ENCODE peak calls at places on chromosome 18, in ten cellular contexts. One of them, this sample, is unnamed.

GRCh38 chr18:22489694-22490093 is 72.0 kb upstream of the CTAGE1 start:
- DNase-seq in lower lobe of right lung: no peak
- DNase-seq in Calu3: no peak
- DNase-seq in COR-L47: no peak
- DNase-seq in GM12864: no peak
- DNase-seq in NCI-H1105: no peak
- DNase-seq in SHP77 treated with DMSO at 0.1 percent for 48 hours: no peak
- DNase-seq in A549: no peak
- DNase-seq in NCI-H460: no peak
- DNase-seq in H7: no peak
- DNase-seq in this sample: no peak

GRCh38 chr18:36692331-36692730 is 136.5 kb downstream of the TPGS2 start:
- DNase-seq in lower lobe of right lung: no peak
- DNase-seq in Calu3: no peak
- DNase-seq in COR-L47: no peak
- DNase-seq in GM12864: no peak
- DNase-seq in NCI-H1105: no peak
- DNase-seq in SHP77 treated with DMSO at 0.1 percent for 48 hours: no peak
- DNase-seq in A549: no peak
- DNase-seq in NCI-H460: no peak
- DNase-seq in H7: no peak
- DNase-seq in this sample: no peak

GRCh38 chr18:39037925-39038324 is 1472.3 kb upstream of the CELF4 start:
- DNase-seq in lower lobe of right lung: no peak
- DNase-seq in Calu3: no peak
- DNase-seq in COR-L47: peak
- DNase-seq in GM12864: no peak
- DNase-seq in NCI-H1105: peak
- DNase-seq in SHP77 treated with DMSO at 0.1 percent for 48 hours: peak
- DNase-seq in A549: no peak
- DNase-seq in NCI-H460: no peak
- DNase-seq in H7: no peak
- DNase-seq in this sample: no peak

GRCh38 chr18:36672437-36673344 is 156.1 kb downstream of the TPGS2 start:
- DNase-seq in lower lobe of right lung: peak
- DNase-seq in Calu3: peak
- DNase-seq in COR-L47: peak
- DNase-seq in GM12864: no peak
- DNase-seq in NCI-H1105: peak
- DNase-seq in SHP77 treated with DMSO at 0.1 percent for 48 hours: peak
- DNase-seq in A549: no peak
- DNase-seq in NCI-H460: peak
- DNase-seq in H7: no peak
- DNase-seq in this sample: no peak

GRCh38 chr18:27276479-27276878 is 91.4 kb upstream of the CHST9 start:
- DNase-seq in lower lobe of right lung: no peak
- DNase-seq in Calu3: no peak
- DNase-seq in COR-L47: no peak
- DNase-seq in GM12864: no peak
- DNase-seq in NCI-H1105: no peak
- DNase-seq in SHP77 treated with DMSO at 0.1 percent for 48 hours: no peak
- DNase-seq in A549: no peak
- DNase-seq in NCI-H460: no peak
- DNase-seq in H7: no peak
- DNase-seq in this sample: no peak

GRCh38 chr18:59927246-59927825 is 27.5 kb downstream of the PMAIP1 start:
- DNase-seq in lower lobe of right lung: no peak
- DNase-seq in Calu3: peak
- DNase-seq in COR-L47: no peak
- DNase-seq in GM12864: peak
- DNase-seq in NCI-H1105: no peak
- DNase-seq in SHP77 treated with DMSO at 0.1 percent for 48 hours: no peak
- DNase-seq in A549: no peak
- DNase-seq in NCI-H460: no peak
- DNase-seq in H7: no peak
- DNase-seq in this sample: no peak

GRCh38 chr18:14089176-14089575 is 43.1 kb downstream of the ZNF519 start:
- DNase-seq in lower lobe of right lung: no peak
- DNase-seq in Calu3: no peak
- DNase-seq in COR-L47: no peak
- DNase-seq in GM12864: no peak
- DNase-seq in NCI-H1105: no peak
- DNase-seq in SHP77 treated with DMSO at 0.1 percent for 48 hours: no peak
- DNase-seq in A549: no peak
- DNase-seq in NCI-H460: no peak
- DNase-seq in H7: no peak
- DNase-seq in this sample: no peak

GRCh38 chr18:27185025-27185763 is at the start of gene CHST9:
- DNase-seq in lower lobe of right lung: peak
- DNase-seq in Calu3: peak
- DNase-seq in COR-L47: peak
- DNase-seq in GM12864: no peak
- DNase-seq in NCI-H1105: peak
- DNase-seq in SHP77 treated with DMSO at 0.1 percent for 48 hours: no peak
- DNase-seq in A549: no peak
- DNase-seq in NCI-H460: no peak
- DNase-seq in H7: peak
- DNase-seq in this sample: no peak

GRCh38 chr18:62332964-62333695 is 8.0 kb downstream of the TNFRSF11A start:
- DNase-seq in lower lobe of right lung: no peak
- DNase-seq in Calu3: no peak
- DNase-seq in COR-L47: no peak
- DNase-seq in GM12864: no peak
- DNase-seq in NCI-H1105: no peak
- DNase-seq in SHP77 treated with DMSO at 0.1 percent for 48 hours: no peak
- DNase-seq in A549: no peak
- DNase-seq in NCI-H460: no peak
- DNase-seq in H7: no peak
- DNase-seq in this sample: no peak

GRCh38 chr18:28091197-28091596 is 85.7 kb downstream of the CDH2 start:
- DNase-seq in lower lobe of right lung: no peak
- DNase-seq in Calu3: no peak
- DNase-seq in COR-L47: no peak
- DNase-seq in GM12864: no peak
- DNase-seq in NCI-H1105: no peak
- DNase-seq in SHP77 treated with DMSO at 0.1 percent for 48 hours: no peak
- DNase-seq in A549: no peak
- DNase-seq in NCI-H460: no peak
- DNase-seq in H7: no peak
- DNase-seq in this sample: no peak

GRCh38 chr18:7319161-7319560 is 88.3 kb downstream of the LRRC30 start:
- DNase-seq in lower lobe of right lung: no peak
- DNase-seq in Calu3: no peak
- DNase-seq in COR-L47: no peak
- DNase-seq in GM12864: no peak
- DNase-seq in NCI-H1105: no peak
- DNase-seq in SHP77 treated with DMSO at 0.1 percent for 48 hours: no peak
- DNase-seq in A549: no peak
- DNase-seq in NCI-H460: no peak
- DNase-seq in H7: no peak
- DNase-seq in this sample: no peak

GRCh38 chr18:50518787-50519520 is 40.9 kb upstream of the MAPK4 start:
- DNase-seq in lower lobe of right lung: no peak
- DNase-seq in Calu3: no peak
- DNase-seq in COR-L47: no peak
- DNase-seq in GM12864: no peak
- DNase-seq in NCI-H1105: no peak
- DNase-seq in SHP77 treated with DMSO at 0.1 percent for 48 hours: no peak
- DNase-seq in A549: no peak
- DNase-seq in NCI-H460: no peak
- DNase-seq in H7: no peak
- DNase-seq in this sample: peak

GRCh38 chr18:74524097-74524496 is 10.2 kb upstream of the CNDP1 start:
- DNase-seq in lower lobe of right lung: no peak
- DNase-seq in Calu3: no peak
- DNase-seq in COR-L47: peak
- DNase-seq in GM12864: no peak
- DNase-seq in NCI-H1105: peak
- DNase-seq in SHP77 treated with DMSO at 0.1 percent for 48 hours: no peak
- DNase-seq in A549: no peak
- DNase-seq in NCI-H460: no peak
- DNase-seq in H7: no peak
- DNase-seq in this sample: no peak

GRCh38 chr18:12745095-12745820 is 42.4 kb downstream of the PSMG2 start:
- DNase-seq in lower lobe of right lung: no peak
- DNase-seq in Calu3: no peak
- DNase-seq in COR-L47: no peak
- DNase-seq in GM12864: no peak
- DNase-seq in NCI-H1105: no peak
- DNase-seq in SHP77 treated with DMSO at 0.1 percent for 48 hours: no peak
- DNase-seq in A549: no peak
- DNase-seq in NCI-H460: no peak
- DNase-seq in H7: no peak
- DNase-seq in this sample: peak

GRCh38 chr18:34802938-34803337 is 92.8 kb downstream of the DTNA start:
- DNase-seq in lower lobe of right lung: no peak
- DNase-seq in Calu3: no peak
- DNase-seq in COR-L47: no peak
- DNase-seq in GM12864: no peak
- DNase-seq in NCI-H1105: no peak
- DNase-seq in SHP77 treated with DMSO at 0.1 percent for 48 hours: no peak
- DNase-seq in A549: no peak
- DNase-seq in NCI-H460: no peak
- DNase-seq in H7: no peak
- DNase-seq in this sample: no peak

GRCh38 chr18:28193177-28193778 is 16.3 kb upstream of the CDH2 start:
- DNase-seq in lower lobe of right lung: no peak
- DNase-seq in Calu3: no peak
- DNase-seq in COR-L47: no peak
- DNase-seq in GM12864: no peak
- DNase-seq in NCI-H1105: no peak
- DNase-seq in SHP77 treated with DMSO at 0.1 percent for 48 hours: no peak
- DNase-seq in A549: no peak
- DNase-seq in NCI-H460: no peak
- DNase-seq in H7: no peak
- DNase-seq in this sample: no peak

GRCh38 chr18:10131036-10131774 is 217.4 kb downstream of the VAPA start:
- DNase-seq in lower lobe of right lung: no peak
- DNase-seq in Calu3: no peak
- DNase-seq in COR-L47: no peak
- DNase-seq in GM12864: no peak
- DNase-seq in NCI-H1105: no peak
- DNase-seq in SHP77 treated with DMSO at 0.1 percent for 48 hours: no peak
- DNase-seq in A549: no peak
- DNase-seq in NCI-H460: no peak
- DNase-seq in H7: peak
- DNase-seq in this sample: peak

GRCh38 chr18:58242435-58242834 is 198.4 kb downstream of the NEDD4L start:
- DNase-seq in lower lobe of right lung: no peak
- DNase-seq in Calu3: no peak
- DNase-seq in COR-L47: no peak
- DNase-seq in GM12864: no peak
- DNase-seq in NCI-H1105: no peak
- DNase-seq in SHP77 treated with DMSO at 0.1 percent for 48 hours: no peak
- DNase-seq in A549: no peak
- DNase-seq in NCI-H460: no peak
- DNase-seq in H7: no peak
- DNase-seq in this sample: no peak

GRCh38 chr18:68549257-68549871 is 165.5 kb downstream of the TMX3 start:
- DNase-seq in lower lobe of right lung: no peak
- DNase-seq in Calu3: no peak
- DNase-seq in COR-L47: no peak
- DNase-seq in GM12864: no peak
- DNase-seq in NCI-H1105: no peak
- DNase-seq in SHP77 treated with DMSO at 0.1 percent for 48 hours: no peak
- DNase-seq in A549: no peak
- DNase-seq in NCI-H460: no peak
- DNase-seq in H7: no peak
- DNase-seq in this sample: no peak

GRCh38 chr18:76363451-76364120 is 131.5 kb downstream of the ZNF516 start:
- DNase-seq in lower lobe of right lung: no peak
- DNase-seq in Calu3: no peak
- DNase-seq in COR-L47: no peak
- DNase-seq in GM12864: no peak
- DNase-seq in NCI-H1105: no peak
- DNase-seq in SHP77 treated with DMSO at 0.1 percent for 48 hours: no peak
- DNase-seq in A549: no peak
- DNase-seq in NCI-H460: no peak
- DNase-seq in H7: no peak
- DNase-seq in this sample: no peak

GRCh38 chr18:34224423-34225217 is at the start of gene NOL4:
- DNase-seq in lower lobe of right lung: peak
- DNase-seq in Calu3: peak
- DNase-seq in COR-L47: peak
- DNase-seq in GM12864: no peak
- DNase-seq in NCI-H1105: peak
- DNase-seq in SHP77 treated with DMSO at 0.1 percent for 48 hours: peak
- DNase-seq in A549: no peak
- DNase-seq in NCI-H460: no peak
- DNase-seq in H7: peak
- DNase-seq in this sample: peak

This sample was measured in NCI-H526 treated with DMSO at 0.1 percent for 48 hours.